ENCODE peak calls at places on chromosomes 12 and 14, in seven cellular contexts. One of them, this sample, is unnamed.

GRCh38 chr12:131586269-131586668 is 124.6 kb upstream of the SFSWAP start:
- DNase-seq in IMR-90: no peak
- DNase-seq in transverse colon: no peak
- DNase-seq in cardiac muscle cell: no peak
- DNase-seq in PC-3: no peak
- DNase-seq in astrocyte of the spinal cord: no peak
- DNase-seq in esophagus muscularis mucosa: no peak
- DNase-seq in this sample: no peak

GRCh38 chr14:100304825-100305445 is 1.3 kb downstream of the SLC25A29 start:
- DNase-seq in transverse colon: peak
- DNase-seq in esophagus muscularis mucosa: no peak
- DNase-seq in IMR-90: peak
- DNase-seq in cardiac muscle cell: peak
- DNase-seq in astrocyte of the spinal cord: peak
- DNase-seq in PC-3: peak
- DNase-seq in this sample: peak

GRCh38 chr14:56099081-56099797 is 19.0 kb upstream of the PELI2 start:
- DNase-seq in esophagus muscularis mucosa: no peak
- DNase-seq in IMR-90: no peak
- DNase-seq in PC-3: no peak
- DNase-seq in transverse colon: no peak
- DNase-seq in cardiac muscle cell: no peak
- DNase-seq in astrocyte of the spinal cord: no peak
- DNase-seq in this sample: no peak

GRCh38 chr14:38047518-38047917 is 160.2 kb upstream of the SSTR1 start:
- DNase-seq in esophagus muscularis mucosa: no peak
- DNase-seq in cardiac muscle cell: no peak
- DNase-seq in transverse colon: no peak
- DNase-seq in PC-3: no peak
- DNase-seq in astrocyte of the spinal cord: peak
- DNase-seq in IMR-90: no peak
- DNase-seq in this sample: peak

GRCh38 chr14:103872492-103873113 is 25.2 kb upstream of the PPP1R13B start:
- DNase-seq in IMR-90: no peak
- DNase-seq in esophagus muscularis mucosa: no peak
- DNase-seq in PC-3: no peak
- DNase-seq in cardiac muscle cell: no peak
- DNase-seq in astrocyte of the spinal cord: no peak
- DNase-seq in transverse colon: no peak
- DNase-seq in this sample: no peak

GRCh38 chr14:65790185-65790815 is 377.8 kb downstream of the FUT8 start:
- DNase-seq in transverse colon: no peak
- DNase-seq in astrocyte of the spinal cord: no peak
- DNase-seq in esophagus muscularis mucosa: no peak
- DNase-seq in cardiac muscle cell: no peak
- DNase-seq in IMR-90: no peak
- DNase-seq in PC-3: no peak
- DNase-seq in this sample: no peak

GRCh38 chr14:39107624-39108023 is 4.6 kb upstream of the SEC23A start:
- DNase-seq in IMR-90: peak
- DNase-seq in esophagus muscularis mucosa: no peak
- DNase-seq in cardiac muscle cell: peak
- DNase-seq in transverse colon: no peak
- DNase-seq in PC-3: peak
- DNase-seq in astrocyte of the spinal cord: peak
- DNase-seq in this sample: peak

GRCh38 chr14:81125536-81125935 is 95.2 kb downstream of the GTF2A1 start:
- DNase-seq in esophagus muscularis mucosa: no peak
- DNase-seq in astrocyte of the spinal cord: no peak
- DNase-seq in cardiac muscle cell: no peak
- DNase-seq in IMR-90: no peak
- DNase-seq in transverse colon: no peak
- DNase-seq in PC-3: no peak
- DNase-seq in this sample: no peak

GRCh38 chr14:27995688-27996087 is 770.9 kb upstream of the FOXG1 start:
- DNase-seq in PC-3: no peak
- DNase-seq in cardiac muscle cell: no peak
- DNase-seq in esophagus muscularis mucosa: no peak
- DNase-seq in IMR-90: no peak
- DNase-seq in transverse colon: no peak
- DNase-seq in astrocyte of the spinal cord: no peak
- DNase-seq in this sample: no peak

GRCh38 chr12:104998423-104999346 is 12.6 kb downstream of the NOPCHAP1 start:
- DNase-seq in PC-3: no peak
- DNase-seq in astrocyte of the spinal cord: no peak
- DNase-seq in cardiac muscle cell: no peak
- DNase-seq in IMR-90: no peak
- DNase-seq in transverse colon: peak
- DNase-seq in esophagus muscularis mucosa: no peak
- DNase-seq in this sample: no peak

GRCh38 chr12:65891219-65891618 is 66.9 kb downstream of the HMGA2 start:
- DNase-seq in cardiac muscle cell: no peak
- DNase-seq in esophagus muscularis mucosa: no peak
- DNase-seq in transverse colon: no peak
- DNase-seq in IMR-90: peak
- DNase-seq in PC-3: peak
- DNase-seq in astrocyte of the spinal cord: peak
- DNase-seq in this sample: no peak
- H3K4me3 ChIP-seq in cardiac muscle cell: no peak
- H3K4me3 ChIP-seq in esophagus muscularis mucosa: no peak
- H3K4me3 ChIP-seq in transverse colon: no peak
- H3K4me3 ChIP-seq in IMR-90: no peak
- H3K4me3 ChIP-seq in PC-3: peak
- H3K4me3 ChIP-seq in astrocyte of the spinal cord: no peak
- H3K4me3 ChIP-seq in this sample: no peak

DNA sequence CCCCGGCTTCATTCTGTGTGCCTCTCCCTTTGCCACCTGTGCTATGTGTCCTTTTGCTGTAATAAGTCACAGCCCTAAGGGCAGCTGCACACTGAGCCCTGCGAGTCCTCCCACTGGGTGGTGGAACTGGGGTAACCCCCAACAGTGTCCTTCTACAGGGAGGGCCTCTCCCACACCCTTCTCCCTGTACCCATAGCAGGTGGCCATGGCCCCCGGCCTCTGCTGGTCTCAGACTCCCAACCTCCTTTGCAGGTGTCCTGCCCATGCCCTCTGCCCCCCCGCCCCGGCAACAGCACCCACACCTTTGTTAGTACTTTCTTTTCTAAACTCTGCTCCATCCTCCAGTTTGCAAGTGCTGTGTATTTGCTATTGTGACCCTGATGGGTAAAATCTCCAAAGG is 171.8 kb downstream of the PIWIL1 start:
- DNase-seq in astrocyte of the spinal cord: no peak
- DNase-seq in PC-3: no peak
- DNase-seq in esophagus muscularis mucosa: no peak
- DNase-seq in IMR-90: no peak
- DNase-seq in transverse colon: no peak
- DNase-seq in cardiac muscle cell: no peak
- DNase-seq in this sample: no peak
- TF ChIP-seq CTCF in astrocyte of the spinal cord: no peak
- TF ChIP-seq CTCF in PC-3: no peak
- TF ChIP-seq CTCF in esophagus muscularis mucosa: no peak
- TF ChIP-seq CTCF in IMR-90: no peak
- TF ChIP-seq CTCF in transverse colon: no peak
- TF ChIP-seq CTCF in cardiac muscle cell: no peak
- TF ChIP-seq CTCF in this sample: no peak

DNA sequence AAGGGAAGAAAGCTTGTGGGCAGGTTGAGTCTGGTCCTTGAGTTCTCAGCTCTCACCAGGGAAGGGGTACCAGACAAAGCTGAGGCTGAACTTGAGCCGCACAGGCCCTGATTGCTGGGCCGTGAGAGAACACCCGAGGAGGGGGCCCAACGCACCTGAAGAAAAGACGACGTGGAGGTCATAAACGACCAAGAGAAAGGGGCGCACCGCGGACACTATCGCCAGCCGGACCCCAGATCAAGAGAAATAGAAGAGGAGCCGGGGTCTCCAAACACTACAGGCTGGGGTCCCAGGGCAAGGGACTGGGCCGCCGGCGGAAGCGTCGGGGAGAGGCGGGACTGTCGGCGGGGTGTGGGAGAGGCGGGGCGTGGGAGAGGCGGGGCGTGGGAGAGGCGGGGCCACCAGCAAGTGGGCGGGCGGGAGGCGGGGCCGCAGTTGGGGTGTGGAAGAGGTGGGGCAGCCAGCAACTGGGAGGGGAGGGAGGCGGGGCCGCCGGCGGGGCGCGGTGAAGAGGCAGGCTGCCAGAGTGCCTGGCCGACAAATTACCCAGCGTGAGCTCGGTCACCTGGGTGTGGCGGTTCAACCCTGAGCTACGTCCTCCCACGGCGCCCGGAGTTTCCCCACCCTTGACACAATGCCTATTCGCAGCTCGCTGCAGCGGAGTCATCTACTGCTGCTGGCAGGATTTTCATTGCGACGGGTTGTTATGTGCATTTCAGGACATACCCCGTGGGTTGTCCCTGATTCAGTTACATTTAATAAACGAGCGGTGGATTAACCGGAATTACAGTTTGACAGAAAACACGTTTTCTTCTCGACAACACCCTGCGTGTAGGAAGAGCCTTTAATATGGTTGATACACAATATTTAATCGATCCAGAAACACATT is 15.5 kb upstream of the NEMF start:
- DNase-seq in esophagus muscularis mucosa: peak
- DNase-seq in transverse colon: peak
- DNase-seq in IMR-90: peak
- DNase-seq in cardiac muscle cell: peak
- DNase-seq in astrocyte of the spinal cord: peak
- DNase-seq in PC-3: peak
- DNase-seq in this sample: peak
- H3K4me3 ChIP-seq in esophagus muscularis mucosa: peak
- H3K4me3 ChIP-seq in transverse colon: peak
- H3K4me3 ChIP-seq in IMR-90: peak
- H3K4me3 ChIP-seq in cardiac muscle cell: peak
- H3K4me3 ChIP-seq in astrocyte of the spinal cord: peak
- H3K4me3 ChIP-seq in PC-3: peak
- H3K4me3 ChIP-seq in this sample: peak

DNA sequence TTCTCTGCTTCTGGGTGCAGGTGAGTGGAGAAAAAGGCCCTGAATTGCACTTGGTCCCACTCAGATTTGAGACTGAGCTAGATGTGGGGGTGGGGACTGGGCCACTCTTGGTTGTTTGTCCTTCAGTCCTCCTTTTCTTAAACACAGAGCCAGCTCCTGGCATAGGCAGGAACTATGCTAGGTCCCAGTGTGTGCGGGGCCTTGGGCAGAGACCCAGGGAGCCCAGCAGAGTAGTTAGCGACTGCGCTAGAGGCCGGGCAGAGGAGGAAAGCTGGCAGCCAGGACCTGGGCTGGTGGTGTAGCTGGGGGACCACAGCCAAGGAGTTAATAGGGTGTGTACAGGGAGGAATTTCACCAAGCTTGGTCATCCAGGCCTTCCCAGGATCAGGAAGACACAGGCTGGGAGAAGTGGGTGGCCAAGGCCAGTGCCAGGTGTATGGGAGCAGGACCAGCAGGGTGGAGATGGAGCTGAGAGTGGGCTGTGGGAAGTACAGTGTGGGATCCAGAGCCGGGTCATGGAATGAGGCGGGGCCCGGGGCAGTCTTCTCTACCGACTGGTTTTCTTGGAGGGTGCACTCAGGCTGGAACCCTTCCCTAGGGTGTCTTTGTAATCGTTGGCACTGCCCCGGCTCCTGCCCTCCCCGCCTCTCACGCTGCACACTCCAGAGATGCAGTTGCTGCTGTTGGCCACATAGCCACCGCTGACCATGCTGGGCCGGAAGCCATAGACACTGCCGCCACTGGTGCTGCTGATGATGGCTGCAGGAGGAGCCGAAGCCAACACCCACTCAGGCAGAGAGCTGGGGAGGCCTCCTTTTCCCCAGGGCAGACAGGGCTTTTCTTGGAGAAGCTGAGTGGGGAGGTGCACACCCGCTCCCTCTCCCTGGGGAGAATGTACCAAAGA is 8.7 kb downstream of the KRT71 start:
- DNase-seq in cardiac muscle cell: no peak
- DNase-seq in IMR-90: no peak
- DNase-seq in PC-3: no peak
- DNase-seq in transverse colon: no peak
- DNase-seq in esophagus muscularis mucosa: no peak
- DNase-seq in astrocyte of the spinal cord: no peak
- DNase-seq in this sample: no peak
- TF ChIP-seq CTCF in cardiac muscle cell: no peak
- TF ChIP-seq CTCF in IMR-90: no peak
- TF ChIP-seq CTCF in PC-3: no peak
- TF ChIP-seq CTCF in transverse colon: no peak
- TF ChIP-seq CTCF in esophagus muscularis mucosa: no peak
- TF ChIP-seq CTCF in astrocyte of the spinal cord: no peak
- TF ChIP-seq CTCF in this sample: no peak

DNA sequence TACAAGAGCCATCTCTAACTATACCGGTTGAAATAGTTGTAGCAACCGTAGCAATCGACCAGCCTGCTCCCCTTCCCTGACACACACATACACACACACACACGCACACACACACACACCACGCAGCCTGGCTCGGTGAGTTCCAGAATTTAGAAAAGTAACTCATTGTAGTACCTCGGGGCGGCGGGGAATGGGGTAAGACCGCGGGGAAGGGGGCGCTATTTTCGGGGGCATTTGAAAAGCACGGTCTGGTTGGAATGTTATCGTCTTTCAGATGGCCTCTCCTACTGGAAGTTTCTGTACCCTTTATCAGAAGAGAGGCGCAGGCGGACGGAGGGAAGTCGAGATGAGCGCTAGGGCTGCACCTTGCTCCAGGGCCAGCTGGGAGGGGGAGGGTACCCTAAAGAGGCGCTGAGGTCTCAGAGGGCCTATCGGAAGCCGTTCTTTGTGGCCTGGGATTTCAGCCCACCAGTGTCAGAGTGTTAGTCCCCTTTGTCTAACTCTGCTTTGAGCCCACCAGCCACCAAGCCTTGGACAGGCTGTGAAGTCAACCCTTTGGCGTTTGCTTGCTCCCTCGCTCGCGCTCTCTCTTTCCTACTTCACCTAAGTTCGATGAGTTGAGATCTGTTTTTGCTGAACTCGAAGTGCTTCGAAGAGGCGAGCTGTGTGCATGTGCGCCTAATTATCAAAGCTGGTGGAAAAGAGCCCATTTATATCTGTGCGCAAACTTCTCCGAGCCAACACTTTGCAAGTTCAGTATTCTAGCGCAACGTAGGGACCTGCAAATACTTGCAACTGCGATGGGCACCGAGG is 844 bp downstream of the COL2A1 start:
- DNase-seq in IMR-90: no peak
- DNase-seq in PC-3: peak
- DNase-seq in esophagus muscularis mucosa: no peak
- DNase-seq in transverse colon: no peak
- DNase-seq in cardiac muscle cell: peak
- DNase-seq in astrocyte of the spinal cord: peak
- DNase-seq in this sample: no peak
- H3K4me3 ChIP-seq in IMR-90: no peak
- H3K4me3 ChIP-seq in PC-3: peak
- H3K4me3 ChIP-seq in esophagus muscularis mucosa: peak
- H3K4me3 ChIP-seq in transverse colon: no peak
- H3K4me3 ChIP-seq in cardiac muscle cell: peak
- H3K4me3 ChIP-seq in astrocyte of the spinal cord: no peak
- H3K4me3 ChIP-seq in this sample: no peak